ENCODE peak calls at places on chromosome 20, in seven cellular contexts. L is mesenchymal stem cell, F is activated T-cell treated with anti-CD3 and anti-CD28 coated beads for 4 hours, U is right cardiac atrium, E is NT2/D1, D is DMS153, M is choroid plexus epithelial cell. K is an unnamed sample.

GRCh38 chr20:31517373-31517772 is 3.1 kb downstream of the HM13 start:
- DNase-seq in L (peak), F (no peak), U (no peak), E (no peak), D (no peak), M (peak), K (peak)

GRCh38 chr20:45359069-45359405 is 3.9 kb upstream of the SYS1 start:
- DNase-seq in L (peak), F (no peak), U (no peak), E (no peak), D (no peak), M (peak), K (peak)

GRCh38 chr20:62710886-62711702 is 2.5 kb downstream of the NTSR1 start:
- DNase-seq in L (no peak), F (peak), U (peak), E (no peak), D (no peak), M (no peak), K (no peak)

GRCh38 chr20:63682384-63683139 is 13.9 kb upstream of the TNFRSF6B start:
- DNase-seq in L (peak), F (no peak), U (peak), E (no peak), D (no peak), M (peak), K (peak)

GRCh38 chr20:21100590-21101452 is 5.3 kb downstream of the LINC00237 start:
- DNase-seq in L (peak), F (no peak), U (peak), E (peak), D (peak), M (no peak), K (peak)

GRCh38 chr20:11376998-11377397 is 540.7 kb upstream of the BTBD3 start:
- DNase-seq in L (no peak), F (no peak), U (no peak), E (no peak), D (no peak), M (peak), K (no peak)

GRCh38 chr20:54112221-54112884 is 42.0 kb upstream of the BCAS1 start:
- DNase-seq in L (no peak), F (no peak), U (no peak), E (no peak), D (no peak), M (no peak), K (peak)

GRCh38 chr20:49937023-49937929 is 1.1 kb downstream of the RNF114 start:
- DNase-seq in L (no peak), F (no peak), U (peak), E (no peak), D (no peak), M (no peak), K (no peak)

GRCh38 chr20:10322073-10323012 is 103.7 kb downstream of the SNAP25 start:
- DNase-seq in L (no peak), F (no peak), U (no peak), E (no peak), D (peak), M (no peak), K (no peak)

GRCh38 chr20:34824861-34825529 is 456 bp downstream of the NCOA6 start:
- DNase-seq in L (peak), F (peak), U (peak), E (peak), D (no peak), M (peak), K (peak)

GRCh38 chr20:3648941-3649340 is 14.3 kb downstream of the GFRA4 start:
- DNase-seq in L (no peak), F (no peak), U (no peak), E (no peak), D (no peak), M (no peak), K (no peak)

GRCh38 chr20:58593880-58594473 is 57.1 kb upstream of the STX16 start:
- DNase-seq in L (no peak), F (no peak), U (no peak), E (no peak), D (no peak), M (no peak), K (no peak)

GRCh38 chr20:391041-391711 is 10.6 kb downstream of the TRIB3 start:
- DNase-seq in L (no peak), F (no peak), U (no peak), E (no peak), D (no peak), M (no peak), K (no peak)

GRCh38 chr20:23294166-23294565 is 56.4 kb upstream of the NXT1 start:
- DNase-seq in L (peak), F (no peak), U (no peak), E (no peak), D (no peak), M (no peak), K (no peak)

GRCh38 chr20:48128436-48128835 is 343.2 kb upstream of the SULF2 start:
- DNase-seq in L (no peak), F (no peak), U (no peak), E (no peak), D (no peak), M (no peak), K (no peak)

GRCh38 chr20:58900292-58900931 is 47.9 kb downstream of the GNAS start:
- DNase-seq in L (no peak), F (no peak), U (no peak), E (no peak), D (no peak), M (no peak), K (peak)

GRCh38 chr20:50015993-50016770 is 33.4 kb downstream of the SNAI1 start:
- DNase-seq in L (peak), F (no peak), U (peak), E (no peak), D (no peak), M (no peak), K (no peak)

GRCh38 chr20:44727039-44727438 is 11.9 kb downstream of the CCN5 start:
- DNase-seq in L (no peak), F (no peak), U (no peak), E (no peak), D (no peak), M (no peak), K (no peak)

GRCh38 chr20:45012682-45013302 is 46.5 kb downstream of the STK4 start:
- DNase-seq in L (peak), F (no peak), U (no peak), E (no peak), D (no peak), M (peak), K (peak)

GRCh38 chr20:21705466-21706344 is at the start of gene PAX1:
- DNase-seq in L (no peak), F (no peak), U (no peak), E (no peak), D (no peak), M (no peak), K (no peak)

GRCh38 chr20:57147185-57147584 is 119.3 kb downstream of the BMP7 start:
- DNase-seq in L (no peak), F (no peak), U (no peak), E (no peak), D (no peak), M (no peak), K (no peak)

GRCh38 chr20:25320035-25320800 is 70.4 kb downstream of the ABHD12 start:
- DNase-seq in L (no peak), F (no peak), U (no peak), E (no peak), D (no peak), M (no peak), K (no peak)

GRCh38 chr20:22681591-22682248 is 97.3 kb upstream of the FOXA2 start:
- DNase-seq in L (no peak), F (no peak), U (no peak), E (no peak), D (no peak), M (no peak), K (no peak)

GRCh38 chr20:3798908-3799248 is 2.8 kb downstream of the CDC25B start:
- DNase-seq in L (no peak), F (no peak), U (peak), E (no peak), D (no peak), M (no peak), K (no peak)

GRCh38 chr20:10647471-10647870 is 26.3 kb downstream of the JAG1 start:
- DNase-seq in L (no peak), F (no peak), U (no peak), E (no peak), D (no peak), M (peak), K (no peak)

GRCh38 chr20:19802492-19803158 is 44.6 kb downstream of the RIN2 start:
- DNase-seq in L (peak), F (no peak), U (no peak), E (no peak), D (no peak), M (no peak), K (peak)

GRCh38 chr20:21184810-21185209 is 58.9 kb downstream of the KIZ start:
- DNase-seq in L (peak), F (no peak), U (no peak), E (no peak), D (no peak), M (peak), K (peak)

GRCh38 chr20:57880155-57880648 is 170.4 kb upstream of the PMEPA1 start:
- DNase-seq in L (no peak), F (no peak), U (no peak), E (no peak), D (no peak), M (no peak), K (no peak)

GRCh38 chr20:12838261-12838866 is 170.4 kb upstream of the SPTLC3 start:
- DNase-seq in L (no peak), F (no peak), U (no peak), E (no peak), D (no peak), M (no peak), K (no peak)

GRCh38 chr20:11094711-11095110 is 420.9 kb upstream of the JAG1 start:
- DNase-seq in L (no peak), F (no peak), U (no peak), E (no peak), D (no peak), M (no peak), K (no peak)

GRCh38 chr20:17662333-17663039 is 19.6 kb downstream of the RRBP1 start:
- DNase-seq in L (peak), F (no peak), U (peak), E (no peak), D (no peak), M (peak), K (peak)

GRCh38 chr20:9301129-9302072 is 213.0 kb upstream of the LAMP5 start:
- DNase-seq in L (peak), F (no peak), U (no peak), E (no peak), D (peak), M (peak), K (peak)

GRCh38 chr20:63371346-63371865 is 10.3 kb upstream of the CHRNA4 start:
- DNase-seq in L (no peak), F (no peak), U (peak), E (no peak), D (no peak), M (no peak), K (no peak)

GRCh38 chr20:1418335-1418734 is 25.5 kb upstream of the FKBP1A start:
- DNase-seq in L (peak), F (no peak), U (no peak), E (no peak), D (no peak), M (peak), K (peak)

GRCh38 chr20:47330933-47331708 is 25.4 kb downstream of the ZMYND8 start:
- DNase-seq in L (peak), F (no peak), U (no peak), E (no peak), D (no peak), M (peak), K (peak)

GRCh38 chr20:64035933-64036345 is at the start of gene C20orf204:
- DNase-seq in L (no peak), F (no peak), U (no peak), E (no peak), D (no peak), M (no peak), K (no peak)

K was measured in cardiac fibroblast.